ENCODE peak calls at places on chromosomes 5 and 9, in five cellular contexts. I is neuronal stem cell, Z is trophoblast cell, A is IMR-90, B is H1. G is an unnamed sample.
A peak's percentile ranks its signal among the peaks of the same experiment; 100 is the strongest.

GRCh38 chr5:52997424-52997823 is 8.3 kb downstream of the ITGA2 start:
- DNase-seq in Z (no peak), B (no peak), A (no peak), I (peak; percentile 68), G (no peak)

GRCh38 chr5:107516452-107517184 is 154.1 kb downstream of the EFNA5 start:
- DNase-seq in I (no peak), Z (no peak), B (no peak), A (peak; percentile 17), G (peak; percentile 78)

GRCh38 chr9:38368731-38369130 is 23.8 kb upstream of the ALDH1B1 start:
- DNase-seq in A (no peak), I (no peak), B (no peak), Z (peak; percentile 45), G (no peak)

GRCh38 chr9:19969721-19970120 is 180.9 kb upstream of the SLC24A2 start:
- DNase-seq in Z (peak; percentile 51), B (no peak), I (no peak), A (no peak), G (peak; percentile 39)

GRCh38 chr9:81022177-81022576 is 667.2 kb downstream of the TLE1 start:
- DNase-seq in Z (no peak), A (peak; percentile 81), I (no peak), B (no peak), G (no peak)

GRCh38 chr9:79667716-79668458 is 96.1 kb downstream of the TLE4 start:
- DNase-seq in A (no peak), B (no peak), I (no peak), Z (no peak), G (no peak)

GRCh38 chr5:93117753-93118531 is 463.1 kb downstream of the NR2F1-AS1 start:
- DNase-seq in Z (no peak), B (no peak), A (peak; percentile 77), I (no peak), G (peak; percentile 41)

GRCh38 chr5:132655821-132656773 is 1.9 kb upstream of the IL13 start:
- DNase-seq in B (no peak), Z (no peak), I (peak; percentile 15), A (no peak), G (peak; percentile 18)

GRCh38 chr9:6827370-6827949 is 69.7 kb downstream of the KDM4C start:
- DNase-seq in Z (peak; percentile 38), I (peak; percentile 72), A (peak; percentile 54), B (no peak), G (peak; percentile 60)

GRCh38 chr5:9398227-9398626 is 147.6 kb downstream of the SEMA5A start:
- DNase-seq in A (no peak), I (no peak), B (no peak), Z (no peak), G (peak; percentile 33)

GRCh38 chr5:175542966-175543235 is 64.5 kb downstream of the SFXN1 start:
- DNase-seq in B (no peak), Z (no peak), I (no peak), A (no peak), G (no peak)

GRCh38 chr9:136225748-136226679 is 19.6 kb downstream of the QSOX2 start:
- DNase-seq in I (peak; percentile 60), B (peak; percentile 44), Z (peak; percentile 74), A (peak; percentile 31), G (peak; percentile 50)

GRCh38 chr9:109797006-109797405 is 17.0 kb downstream of the PALM2AKAP2 start:
- DNase-seq in I (no peak), A (no peak), B (no peak), Z (no peak), G (no peak)

GRCh38 chr9:96382175-96382574 is 1.3 kb downstream of the SLC35D2 start:
- DNase-seq in Z (no peak), A (peak; percentile 45), I (no peak), B (no peak), G (peak; percentile 26)

GRCh38 chr9:69308217-69308931 is 16.6 kb upstream of the ENTREP1 start:
- DNase-seq in B (no peak), Z (no peak), A (no peak), I (no peak), G (no peak)
- H4K91ac ChIP-seq in B (peak overlapping the region; percentile 97), Z (peak overlapping the region; percentile 60), A (no peak overlapping the region), I (no peak overlapping the region), G (no peak overlapping the region)

DNA sequence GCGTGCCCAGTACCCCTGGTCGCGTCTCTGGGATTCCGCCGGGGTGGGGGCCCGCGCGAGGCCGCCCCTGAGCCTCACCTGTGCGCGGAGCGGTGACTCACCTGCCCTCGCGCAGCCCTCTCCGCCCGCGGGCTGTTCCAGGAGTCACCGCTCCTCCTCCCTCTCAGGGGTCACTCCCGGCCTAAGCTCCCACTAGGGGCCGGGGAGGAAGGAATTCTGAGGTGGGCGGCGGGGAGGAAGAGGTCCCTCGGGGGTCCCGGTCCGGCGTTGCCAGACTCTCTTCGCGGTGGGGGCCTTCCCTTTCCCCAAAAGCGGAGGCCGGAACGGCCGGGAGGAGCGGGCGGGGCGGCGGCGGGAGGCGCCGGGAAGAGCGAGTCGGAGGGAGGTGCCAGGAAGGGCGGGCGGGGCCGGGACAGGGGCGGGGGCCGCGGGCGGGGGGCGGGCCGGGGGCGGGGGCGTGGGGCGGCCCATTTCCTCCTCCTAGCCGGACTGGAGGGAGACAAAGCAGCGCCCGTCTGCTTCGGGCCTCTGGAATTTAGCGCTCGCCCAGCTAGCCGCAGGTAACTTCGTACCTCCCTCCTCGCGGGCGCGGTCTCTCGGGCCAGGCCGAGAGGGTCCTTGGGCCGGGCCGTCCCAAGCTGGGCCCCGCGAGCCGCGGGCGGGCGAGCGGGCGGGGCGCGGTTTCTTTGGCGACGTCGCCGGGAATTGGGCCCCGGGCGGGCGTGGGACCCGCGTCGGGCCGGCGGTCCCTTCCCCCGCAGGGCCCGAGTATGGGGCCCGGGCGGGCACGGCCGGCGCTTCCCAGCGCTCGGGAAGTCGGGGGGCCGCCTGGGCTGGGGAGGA is at the start of gene CTNNA1:
- DNase-seq in B (no peak), A (peak; percentile 49), Z (peak; percentile 80), I (peak; percentile 68), G (peak; percentile 75)
- H3K23ac ChIP-seq in B (no peak within 1 kb of the TSS), A (peak within 1 kb of the TSS; percentile 94), Z (no peak within 1 kb of the TSS), I (peak within 1 kb of the TSS; percentile 92), G (peak within 1 kb of the TSS; percentile 28)

DNA sequence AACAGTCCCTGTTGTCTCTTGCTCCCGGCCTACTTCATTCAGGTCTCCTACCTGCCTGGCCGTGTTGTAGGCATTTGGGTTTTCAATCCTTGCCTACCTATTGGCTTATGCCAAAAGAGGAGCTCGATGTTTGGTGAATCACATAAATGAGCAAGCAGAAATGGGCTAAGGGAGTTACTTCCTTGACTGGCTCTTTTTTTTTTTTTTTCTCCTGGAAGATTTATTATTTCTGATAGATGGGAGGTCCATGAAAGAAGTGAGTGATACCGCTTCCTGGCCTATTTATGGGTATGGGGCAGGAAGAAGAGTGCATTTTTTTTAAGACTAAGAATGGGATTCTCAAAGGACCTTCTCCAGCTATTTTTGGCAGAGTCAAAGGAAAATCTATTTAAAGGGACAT is 294.0 kb downstream of the ARHGAP26 start:
- DNase-seq in I (no peak), B (no peak), Z (no peak), A (peak; percentile 57), G (peak; percentile 54)
- H3K4me3 ChIP-seq in I (no peak overlapping the region), B (no peak overlapping the region), Z (no peak overlapping the region), A (no peak overlapping the region), G (no peak overlapping the region)

GRCh38 chr5:59124983-59125960 is 542.4 kb downstream of the RAB3C start:
- DNase-seq in B (no peak), A (peak; percentile 37), I (no peak), Z (no peak), G (peak; percentile 48)
- H4K91ac ChIP-seq in B (no peak overlapping the region), A (peak overlapping the region; percentile 97), I (no peak overlapping the region), Z (peak overlapping the region; percentile 67), G (no peak overlapping the region)

GRCh38 chr5:173230741-173231380 is 4.1 kb downstream of the NKX2-5 start:
- DNase-seq in Z (no peak), B (no peak), A (no peak), I (no peak), G (no peak)
- H3K23ac ChIP-seq in Z (no peak overlapping the region), B (no peak overlapping the region), A (no peak overlapping the region), I (no peak overlapping the region), G (no peak overlapping the region)

GRCh38 chr9:133609311-133610098 is at the start of gene FAM163B:
- DNase-seq in B (no peak), I (peak; percentile 81), A (peak; percentile 22), Z (no peak), G (peak; percentile 58)
- H3K4me3 ChIP-seq in B (peak within 1 kb of the TSS; percentile 56), I (no peak within 1 kb of the TSS), A (no peak within 1 kb of the TSS), Z (no peak within 1 kb of the TSS), G (no peak within 1 kb of the TSS)